ENCODE peak calls at places on chromosomes 1 and 21, in five cellular contexts. U, Z, Y, M and H are unnamed samples.

GRCh38 chr21:36825683-36826082 is 126.8 kb downstream of the SIM2 start:
- DNase-seq in U (no peak), Z (peak), M (no peak), Y (no peak), H (no peak)

GRCh38 chr1:226457307-226457712 is 49.4 kb upstream of the PARP1 start:
- DNase-seq in Z (peak), M (peak), U (no peak), Y (no peak), H (no peak)

GRCh38 chr1:41268154-41268770 is 26.2 kb upstream of the SCMH1 start:
- DNase-seq in Z (peak), Y (peak), U (no peak), M (peak), H (peak)

GRCh38 chr1:227947678-227948492 is at the start of gene WNT9A:
- DNase-seq in Y (no peak), U (no peak), M (peak), Z (peak), H (no peak)

GRCh38 chr1:109805486-109806180 is 41.9 kb upstream of the EPS8L3 start:
- DNase-seq in Y (no peak), Z (no peak), M (no peak), U (no peak), H (no peak)

GRCh38 chr1:6137758-6138157 is 42.4 kb downstream of the CHD5 start:
- DNase-seq in U (no peak), Z (no peak), M (no peak), Y (no peak), H (no peak)

GRCh38 chr1:208787219-208787618 is 543.0 kb upstream of the PLXNA2 start:
- DNase-seq in Z (no peak), Y (no peak), M (no peak), U (no peak), H (no peak)

GRCh38 chr1:156648951-156649350 is 7.0 kb downstream of the BCAN start:
- DNase-seq in Y (no peak), Z (no peak), U (no peak), M (no peak), H (no peak)

GRCh38 chr1:170660874-170661645 is 2.9 kb upstream of the PRRX1 start:
- DNase-seq in U (no peak), M (peak), Y (no peak), Z (no peak), H (no peak)

GRCh38 chr1:39378377-39378776 is 113.1 kb upstream of the BMP8A start:
- DNase-seq in Z (peak), U (no peak), M (no peak), Y (no peak), H (no peak)
- TF ChIP-seq CTCF in Z (peak), U (peak), M (peak), Y (peak), H (peak)

GRCh38 chr21:44989943-44990780 is 50.3 kb downstream of the SLX9 start:
- DNase-seq in Z (no peak), M (no peak), Y (no peak), U (no peak), H (no peak)

GRCh38 chr21:44987886-44988606 is 48.2 kb downstream of the SLX9 start:
- DNase-seq in Y (no peak), Z (no peak), U (no peak), M (no peak), H (no peak)

GRCh38 chr21:44989538-44989888 is 49.7 kb downstream of the SLX9 start:
- DNase-seq in M (no peak), U (no peak), Z (no peak), Y (no peak), H (no peak)

GRCh38 chr21:44987301-44987885 is 47.6 kb downstream of the SLX9 start:
- DNase-seq in M (no peak), Y (no peak), Z (no peak), U (no peak), H (no peak)

DNA sequence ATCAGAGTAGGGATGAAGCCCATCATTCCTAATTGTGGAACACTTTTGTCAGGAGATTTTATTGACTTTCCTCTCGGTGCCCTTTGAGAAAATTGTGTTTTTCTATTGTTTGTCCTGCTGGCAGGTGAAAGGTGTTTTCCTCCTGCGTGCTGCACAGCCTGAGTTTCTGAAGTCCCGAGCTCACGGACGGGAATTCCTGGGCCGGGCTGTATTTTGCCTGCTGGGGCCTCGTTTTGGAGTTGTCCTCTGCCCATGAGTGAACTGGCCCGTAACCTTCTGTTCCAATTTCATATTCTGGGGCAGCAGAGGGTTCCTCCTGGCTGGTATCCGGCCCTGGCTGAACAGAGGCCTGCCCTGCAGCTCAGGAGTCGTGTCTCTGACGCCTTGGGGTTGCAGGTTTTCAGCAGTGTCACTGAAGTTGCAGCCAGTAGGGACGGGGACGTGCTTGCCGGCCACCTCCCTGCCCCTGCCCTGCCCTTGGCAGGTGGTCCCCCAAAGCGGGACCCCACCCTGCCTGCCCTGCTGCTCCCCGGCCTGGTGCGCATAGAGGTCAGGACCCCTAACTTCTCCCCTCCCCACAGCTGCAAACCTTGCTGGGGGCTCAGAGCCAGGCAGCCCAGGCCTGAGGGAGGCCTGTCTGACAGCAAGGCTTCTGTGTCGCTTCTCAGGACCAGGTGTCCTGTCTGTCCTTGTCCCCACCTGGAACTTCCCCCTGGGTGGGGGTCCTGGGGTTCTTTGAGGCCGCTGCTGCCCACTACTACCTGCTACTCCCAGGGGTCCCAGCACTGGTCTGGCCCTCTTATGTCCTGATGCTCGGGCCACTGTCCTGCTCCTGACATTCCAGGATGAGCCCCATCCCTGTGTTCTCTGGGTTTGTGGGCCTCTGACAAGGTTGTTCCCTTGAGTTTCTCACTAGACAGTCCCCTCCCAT is 49.0 kb downstream of the SLX9 start:
- DNase-seq in Z (no peak), Y (no peak), U (no peak), M (no peak), H (no peak)
- TF ChIP-seq SIN3A in Z (no peak), Y (no peak), U (no peak), M (no peak), H (no peak)

DNA sequence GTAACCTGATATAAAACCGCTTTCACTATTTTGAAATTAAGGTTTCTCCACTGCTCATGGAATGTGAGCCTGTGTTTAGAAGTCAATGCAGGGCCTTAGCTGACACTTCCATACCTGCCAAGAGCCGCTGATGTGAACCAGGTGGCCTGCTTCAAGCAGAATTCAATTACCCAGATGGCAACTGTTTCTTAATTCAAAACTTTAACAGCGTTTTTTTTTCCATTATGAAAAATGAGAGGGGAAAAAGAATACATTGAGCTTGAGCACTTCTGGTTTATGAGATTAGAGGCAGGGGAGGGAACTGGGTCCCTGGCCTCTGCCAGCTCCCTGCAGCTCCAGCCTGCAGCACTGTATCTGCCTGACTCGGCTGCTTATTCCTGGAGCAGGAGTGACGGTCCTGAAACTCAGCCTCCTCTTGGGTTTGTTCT is 7.7 kb upstream of the ATP1A1 start:
- DNase-seq in Y (no peak), M (no peak), Z (no peak), U (no peak), H (no peak)
- TF ChIP-seq CTCF in Y (no peak), M (no peak), Z (no peak), U (no peak), H (no peak)

DNA sequence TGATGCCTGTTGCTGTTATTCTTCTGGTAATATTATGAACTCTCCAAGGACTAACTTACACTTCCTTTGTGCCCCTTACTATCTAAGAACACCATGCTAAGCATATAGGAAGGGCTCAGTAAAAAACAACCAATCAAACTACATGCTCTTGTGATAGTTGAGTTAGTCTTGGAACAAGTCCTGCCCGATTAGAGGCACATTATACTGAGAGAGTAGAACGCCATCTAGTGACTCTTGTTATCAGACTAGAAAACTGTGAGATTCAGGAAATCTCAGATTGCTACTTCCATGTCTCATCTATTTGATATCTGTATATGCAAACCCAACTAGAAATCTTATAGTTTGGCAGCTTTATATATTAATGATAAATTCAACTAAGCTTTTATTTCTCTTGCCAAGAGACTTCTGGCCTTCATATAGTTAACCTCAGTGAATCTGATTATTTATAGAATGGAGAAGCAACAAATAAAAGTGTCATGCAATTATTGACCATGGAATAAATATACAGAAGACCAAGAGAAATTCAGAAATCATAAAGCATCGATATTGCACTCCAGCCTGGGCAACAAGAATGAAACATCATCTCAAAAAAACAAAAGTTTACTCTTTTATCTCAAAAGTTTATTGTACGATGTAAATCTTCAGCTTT is 7.8 kb upstream of the SRRM1 start:
- DNase-seq in Y (peak), Z (peak), U (no peak), M (no peak), H (peak)
- TF ChIP-seq SIN3A in Y (no peak), Z (no peak), U (no peak), M (no peak), H (no peak)

GRCh38 chr1:58358311-58358710 is 188.2 kb downstream of the OMA1 start:
- DNase-seq in M (no peak), Z (no peak), Y (no peak), U (no peak), H (no peak)

GRCh38 chr1:58353168-58353567 is 193.4 kb downstream of the OMA1 start:
- DNase-seq in U (no peak), M (no peak), Y (no peak), Z (no peak), H (no peak)

GRCh38 chr1:58356402-58356801 is 190.1 kb downstream of the OMA1 start:
- DNase-seq in Z (no peak), M (no peak), Y (no peak), U (no peak), H (no peak)

GRCh38 chr1:58352476-58353092 is 193.9 kb downstream of the OMA1 start:
- DNase-seq in Y (no peak), U (no peak), Z (no peak), M (no peak), H (no peak)
- TF ChIP-seq CTCF in Y (no peak), U (no peak), Z (no peak), M (no peak), H (peak)

GRCh38 chr1:99544328-99544727 is 101.6 kb upstream of the PALMD start:
- DNase-seq in U (no peak), M (no peak), Z (no peak), Y (no peak), H (no peak)
- TF ChIP-seq SIN3A in U (no peak), M (no peak), Z (no peak), Y (no peak), H (no peak)

DNA sequence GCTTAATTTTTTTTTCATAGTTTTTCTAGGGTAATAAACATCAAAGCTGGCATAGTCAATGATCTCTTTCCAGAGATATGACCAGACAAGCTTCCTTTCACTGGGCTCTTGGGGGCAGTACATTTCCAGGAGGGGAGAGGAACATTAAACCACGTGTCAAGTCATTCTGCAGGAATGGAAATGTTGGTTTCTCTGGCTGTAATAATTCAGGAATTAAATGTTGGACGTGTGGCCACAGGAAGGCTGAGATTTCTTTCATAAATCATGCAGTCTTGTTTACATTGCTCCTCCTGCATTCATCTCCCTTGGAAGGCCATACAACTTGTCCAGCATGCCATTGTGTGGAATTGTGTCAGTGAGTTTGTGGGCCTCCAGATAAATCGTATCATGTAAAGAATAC is 259.2 kb downstream of the ADGRL2 start:
- DNase-seq in Y (no peak), U (no peak), M (no peak), Z (no peak), H (no peak)
- TF ChIP-seq CTCF in Y (no peak), U (no peak), M (no peak), Z (no peak), H (no peak)

GRCh38 chr1:24191860-24192259 is 4.8 kb upstream of the IFNLR1 start:
- DNase-seq in U (no peak), M (no peak), Z (no peak), Y (peak), H (no peak)
- TF ChIP-seq SIN3A in U (no peak), M (no peak), Z (no peak), Y (no peak), H (no peak)

DNA sequence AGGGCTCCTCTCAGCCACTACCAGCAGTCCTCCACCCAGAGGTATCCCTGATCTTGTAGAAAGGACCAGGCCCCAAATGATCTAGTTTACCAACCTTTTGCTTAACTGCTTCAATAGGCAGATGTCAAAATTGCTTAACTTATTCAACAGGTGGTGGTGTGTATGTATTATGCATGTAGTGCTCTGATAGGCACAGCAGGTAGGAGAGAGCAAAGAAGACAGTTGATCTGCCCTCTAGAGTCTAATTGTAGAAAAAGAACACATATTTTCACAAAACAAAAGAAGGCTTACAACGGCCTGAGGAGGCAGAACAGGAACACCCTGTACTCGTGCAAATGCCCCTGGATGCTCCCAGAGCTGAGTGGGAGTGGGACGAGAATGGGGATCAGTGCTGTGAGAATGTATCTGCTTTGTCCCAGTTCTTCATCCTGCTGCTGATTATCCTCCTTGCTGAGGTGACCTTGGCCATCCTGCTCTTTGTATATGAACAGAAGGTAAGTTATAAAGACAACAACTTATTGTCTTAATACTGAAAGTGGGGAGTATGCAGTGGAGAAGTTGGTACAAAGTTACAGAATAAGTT is 21.1 kb downstream of the CD53 start:
- DNase-seq in U (no peak), Z (no peak), Y (no peak), M (no peak), H (no peak)
- TF ChIP-seq CTCF in U (no peak), Z (peak), Y (no peak), M (no peak), H (peak)

GRCh38 chr21:39736716-39737115 is 8.3 kb upstream of the IGSF5 start:
- DNase-seq in M (no peak), U (no peak), Z (no peak), Y (no peak), H (no peak)
- TF ChIP-seq SIN3A in M (no peak), U (no peak), Z (no peak), Y (no peak), H (no peak)